ENCODE peak calls at places on chromosome 21, in nine cellular contexts. V is NCI-H774; S is left ventricle myocardium inferior; C is fibroblast of lung; I is activated naive CD4-positive, alpha-beta T cell; R is right lobe of liver; M is astrocyte of the hippocampus; P is T follicular helper cell; U is NCI-H1694 treated with DMSO at 0.1 percent for 48 hours. E is an unnamed sample.

GRCh38 chr21:32353002-32353711 is 39.7 kb downstream of the URB1 start:
- DNase-seq in R (no peak), P (no peak), V (no peak), C (no peak), I (no peak), M (no peak), S (no peak), U (no peak), E (no peak)

GRCh38 chr21:46557469-46557868 is 47.4 kb downstream of the S100B start:
- DNase-seq in M (no peak), I (no peak), S (no peak), V (no peak), C (no peak), U (no peak), R (no peak), P (no peak), E (no peak)

GRCh38 chr21:36235058-36235582 is 78.5 kb downstream of the DOP1B start:
- DNase-seq in I (no peak), U (no peak), C (no peak), R (no peak), S (no peak), M (no peak), V (no peak), P (no peak), E (no peak)

GRCh38 chr21:25964926-25965325 is 205.6 kb downstream of the APP start:
- DNase-seq in P (no peak), I (no peak), M (no peak), V (no peak), U (no peak), S (no peak), C (no peak), R (no peak), E (no peak)

GRCh38 chr21:31550070-31550469 is 109.4 kb upstream of the SOD1 start:
- DNase-seq in V (no peak), R (no peak), S (no peak), C (no peak), U (no peak), P (no peak), I (no peak), M (no peak), E (no peak)

GRCh38 chr21:17462276-17462981 is 50.4 kb upstream of the CXADR start:
- DNase-seq in I (no peak), M (peak), U (no peak), P (no peak), R (peak), V (no peak), C (peak), S (no peak), E (no peak)

GRCh38 chr21:26057488-26058170 is 112.9 kb downstream of the APP start:
- DNase-seq in I (no peak), S (no peak), M (no peak), P (no peak), U (no peak), C (no peak), R (no peak), V (no peak), E (no peak)

GRCh38 chr21:44377201-44377921 is 23.9 kb downstream of the TRPM2 start:
- DNase-seq in R (no peak), U (no peak), I (no peak), S (no peak), V (no peak), C (no peak), P (no peak), M (no peak), E (no peak)

GRCh38 chr21:39452965-39453332 is 1.2 kb downstream of the SH3BGR start:
- DNase-seq in C (no peak), V (no peak), I (no peak), S (no peak), M (no peak), U (no peak), P (no peak), R (no peak), E (no peak)

GRCh38 chr21:35208117-35208516 is 159.0 kb upstream of the RUNX1 start:
- DNase-seq in P (no peak), S (no peak), C (no peak), M (no peak), U (no peak), R (no peak), I (no peak), V (no peak), E (no peak)

GRCh38 chr21:43645414-43645891 is 13.8 kb downstream of the HSF2BP start:
- DNase-seq in R (peak), U (peak), C (peak), P (no peak), S (no peak), V (no peak), M (peak), I (no peak), E (peak)

GRCh38 chr21:40051801-40052200 is 184.6 kb downstream of the PCP4 start:
- DNase-seq in S (no peak), P (no peak), U (no peak), R (no peak), M (no peak), V (no peak), C (no peak), I (no peak), E (no peak)

GRCh38 chr21:34790834-34791233 is 122.0 kb downstream of the CLIC6 start:
- DNase-seq in M (no peak), C (no peak), V (peak), P (no peak), U (no peak), I (no peak), S (no peak), R (no peak), E (no peak)

GRCh38 chr21:27645285-27645684 is 678.4 kb upstream of the ADAMTS5 start:
- DNase-seq in U (no peak), R (no peak), C (peak), M (no peak), V (no peak), I (no peak), P (no peak), S (no peak), E (no peak)

GRCh38 chr21:39004776-39005605 is 178.3 kb downstream of the PSMG1 start:
- DNase-seq in U (no peak), C (peak), S (peak), I (peak), V (peak), M (peak), R (peak), P (no peak), E (no peak)

GRCh38 chr21:45698493-45698947 is 55.0 kb downstream of the PCBP3 start:
- DNase-seq in P (no peak), C (peak), M (peak), R (no peak), I (no peak), U (no peak), V (no peak), S (peak), E (no peak)

GRCh38 chr21:41500354-41500753 is 7.6 kb downstream of the TMPRSS2 start:
- DNase-seq in V (no peak), S (no peak), C (no peak), P (no peak), M (no peak), R (no peak), U (no peak), I (no peak), E (no peak)

GRCh38 chr21:41536076-41536826 is 28.3 kb upstream of the TMPRSS2 start:
- DNase-seq in M (no peak), V (no peak), U (no peak), C (no peak), I (no peak), R (no peak), S (no peak), P (no peak), E (no peak)

GRCh38 chr21:41626038-41626437 is 118.1 kb upstream of the TMPRSS2 start:
- DNase-seq in M (no peak), V (no peak), U (no peak), I (no peak), P (no peak), R (no peak), C (no peak), S (no peak), E (no peak)

GRCh38 chr21:36861924-36862323 is 104.5 kb downstream of the HLCS start:
- DNase-seq in M (no peak), S (no peak), P (no peak), U (no peak), V (no peak), C (peak), I (no peak), R (no peak), E (no peak)

GRCh38 chr21:29245104-29245643 is 53.5 kb upstream of the BACH1 start:
- DNase-seq in P (no peak), R (no peak), C (no peak), U (no peak), S (no peak), V (peak), M (no peak), I (no peak), E (no peak)

GRCh38 chr21:45457161-45457831 is 52.3 kb downstream of the COL18A1 start:
- DNase-seq in V (no peak), M (no peak), C (no peak), S (no peak), P (no peak), U (no peak), R (peak), I (no peak), E (no peak)